ENCODE peak calls at places on chromosomes 2 and 18, in four cellular contexts. O is HEK293T, C is K562, W is HepG2. X is an unnamed sample.

GRCh38 chr2:69734040-69734611 is 7.8 kb upstream of the ANXA4 start:
- DNase-seq in O (no peak), C (no peak), W (peak; percentile 86), X (no peak)

GRCh38 chr18:38805256-38805655 is 1239.7 kb upstream of the CELF4 start:
- DNase-seq in O (no peak), C (no peak), W (no peak), X (no peak)

GRCh38 chr18:37274988-37275590 is 290.5 kb downstream of the CELF4 start:
- DNase-seq in O (no peak), C (peak; percentile 77), W (no peak), X (peak; percentile 31)

GRCh38 chr2:168821992-168822391 is 19.6 kb downstream of the NOSTRIN start:
- DNase-seq in O (no peak), C (no peak), W (no peak), X (no peak)

GRCh38 chr2:221104391-221104811 is 467.7 kb downstream of the EPHA4 start:
- DNase-seq in O (no peak), C (no peak), W (no peak), X (peak; percentile 25)

GRCh38 chr2:204749319-204749718 is 204.0 kb downstream of the PARD3B start:
- DNase-seq in O (no peak), C (no peak), W (no peak), X (no peak)

GRCh38 chr2:200509608-200510433 is at the start of gene KCTD18:
- DNase-seq in O (peak; percentile 94), C (peak; percentile 87), W (peak; percentile 84), X (peak; percentile 91)

GRCh38 chr2:130337735-130338325 is 4.9 kb upstream of the IMP4 start:
- DNase-seq in O (no peak), C (no peak), W (no peak), X (no peak)

GRCh38 chr2:102514061-102514785 is 41.2 kb downstream of the SLC9A4 start:
- DNase-seq in O (no peak), C (peak; percentile 19), W (peak; percentile 68), X (no peak)

GRCh38 chr18:7038330-7038846 is 79.2 kb downstream of the LAMA1 start:
- DNase-seq in O (peak; percentile 65), C (peak; percentile 52), W (peak; percentile 27), X (peak; percentile 90)

GRCh38 chr2:226362991-226363390 is 436.6 kb downstream of the IRS1 start:
- DNase-seq in O (no peak), C (no peak), W (no peak), X (no peak)

GRCh38 chr2:237170017-237170416 is 84.3 kb downstream of the COPS8 start:
- DNase-seq in O (no peak), C (no peak), W (no peak), X (no peak)

GRCh38 chr2:175864131-175864728 is 137.8 kb downstream of the LNPK start:
- DNase-seq in O (no peak), C (no peak), W (peak; percentile 11), X (peak; percentile 18)

GRCh38 chr2:119109823-119110222 is 48.7 kb downstream of the C1QL2 start:
- DNase-seq in O (no peak), C (no peak), W (no peak), X (no peak)

GRCh38 chr2:169222665-169223064 is 139.7 kb downstream of the LRP2 start:
- DNase-seq in O (no peak), C (no peak), W (no peak), X (no peak)

GRCh38 chr2:69915050-69915945 is at the start of gene MXD1:
- DNase-seq in O (peak; percentile 28), C (peak; percentile 47), W (no peak), X (peak; percentile 41)

GRCh38 chr2:84302513-84303412 is 156.3 kb downstream of the SUCLG1 start:
- DNase-seq in O (peak; percentile 62), C (peak; percentile 78), W (peak; percentile 83), X (peak; percentile 55)

GRCh38 chr18:11998182-11998581 is 16.9 kb downstream of the IMPA2 start:
- DNase-seq in O (no peak), C (no peak), W (no peak), X (no peak)

GRCh38 chr2:219507555-219508443 is 6.5 kb upstream of the ASIC4 start:
- DNase-seq in O (no peak), C (no peak), W (no peak), X (no peak)

GRCh38 chr2:241818943-241819270 is 9.9 kb downstream of the NEU4 start:
- DNase-seq in O (no peak), C (no peak), W (peak; percentile 97), X (no peak)

GRCh38 chr18:8548186-8548585 is 61.1 kb upstream of the RAB12 start:
- DNase-seq in O (no peak), C (no peak), W (no peak), X (no peak)

GRCh38 chr2:23388756-23389514 is 4.0 kb downstream of the KLHL29 start:
- DNase-seq in O (no peak), C (no peak), W (no peak), X (no peak)

GRCh38 chr2:177241771-177242135 is 22.8 kb downstream of the NFE2L2 start:
- DNase-seq in O (no peak), C (no peak), W (no peak), X (no peak)

GRCh38 chr2:144835634-144836351 is 315.9 kb upstream of the ZEB2 start:
- DNase-seq in O (no peak), C (no peak), W (no peak), X (no peak)

GRCh38 chr2:155157065-155157464 is 458.6 kb downstream of the KCNJ3 start:
- DNase-seq in O (no peak), C (no peak), W (no peak), X (no peak)

GRCh38 chr2:219736196-219736595 is 108.8 kb downstream of the SLC4A3 start:
- DNase-seq in O (peak; percentile 62), C (peak; percentile 15), W (peak; percentile 51), X (no peak)

GRCh38 chr18:11506871-11507270 is 102.5 kb upstream of the SLC35G4 start:
- DNase-seq in O (no peak), C (no peak), W (no peak), X (no peak)

GRCh38 chr2:217484046-217484445 is 518.7 kb downstream of the TNS1 start:
- DNase-seq in O (no peak), C (no peak), W (no peak), X (no peak)

GRCh38 chr2:217491271-217491670 is 511.5 kb downstream of the TNS1 start:
- DNase-seq in O (no peak), C (no peak), W (no peak), X (no peak)

GRCh38 chr2:217494572-217494971 is 508.2 kb downstream of the TNS1 start:
- DNase-seq in O (no peak), C (no peak), W (no peak), X (no peak)

DNA sequence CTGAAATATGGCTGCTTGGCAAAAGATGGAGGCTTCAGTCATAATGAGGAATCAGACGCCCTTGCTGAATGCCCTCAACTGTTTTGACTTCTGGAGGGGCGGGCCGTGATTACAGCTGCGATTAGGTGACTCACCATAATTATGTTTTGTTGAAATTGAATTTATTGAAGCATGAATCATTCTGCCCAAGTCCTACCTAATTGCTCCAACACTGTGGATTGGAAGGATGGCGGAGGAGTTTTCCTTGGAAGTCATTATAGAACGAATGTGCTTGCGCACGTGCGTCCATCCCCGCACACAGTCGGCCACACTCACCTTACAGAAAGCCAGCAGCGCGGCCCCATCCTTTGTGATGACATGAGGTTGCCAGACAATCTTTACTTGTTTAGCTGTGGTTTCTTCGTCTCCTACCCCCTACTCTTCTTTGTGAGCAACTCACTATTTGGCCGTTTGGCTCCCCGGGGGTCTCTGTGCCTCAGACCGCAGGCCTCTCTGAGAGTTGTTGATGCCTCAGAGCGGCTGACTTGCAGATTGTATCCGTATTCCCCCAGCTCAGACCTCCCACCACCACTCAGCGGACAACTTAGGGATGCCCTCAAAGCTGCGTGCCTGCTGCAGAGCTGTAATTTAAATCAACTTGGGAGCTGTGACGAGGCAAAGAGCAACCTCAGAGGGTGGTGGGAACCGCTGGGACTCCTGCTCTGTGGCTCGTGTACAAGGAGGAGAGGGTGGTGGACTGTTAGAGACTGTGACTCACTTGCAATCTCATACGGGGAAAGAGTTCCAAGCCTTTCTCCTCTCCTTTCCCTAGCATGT is 513.4 kb downstream of the TNS1 start:
- DNase-seq in O (peak; percentile 27), C (no peak), W (no peak), X (peak; percentile 16)
- TF ChIP-seq ELF4 in O (no peak), C (no peak), W (no peak), X (no peak)

DNA sequence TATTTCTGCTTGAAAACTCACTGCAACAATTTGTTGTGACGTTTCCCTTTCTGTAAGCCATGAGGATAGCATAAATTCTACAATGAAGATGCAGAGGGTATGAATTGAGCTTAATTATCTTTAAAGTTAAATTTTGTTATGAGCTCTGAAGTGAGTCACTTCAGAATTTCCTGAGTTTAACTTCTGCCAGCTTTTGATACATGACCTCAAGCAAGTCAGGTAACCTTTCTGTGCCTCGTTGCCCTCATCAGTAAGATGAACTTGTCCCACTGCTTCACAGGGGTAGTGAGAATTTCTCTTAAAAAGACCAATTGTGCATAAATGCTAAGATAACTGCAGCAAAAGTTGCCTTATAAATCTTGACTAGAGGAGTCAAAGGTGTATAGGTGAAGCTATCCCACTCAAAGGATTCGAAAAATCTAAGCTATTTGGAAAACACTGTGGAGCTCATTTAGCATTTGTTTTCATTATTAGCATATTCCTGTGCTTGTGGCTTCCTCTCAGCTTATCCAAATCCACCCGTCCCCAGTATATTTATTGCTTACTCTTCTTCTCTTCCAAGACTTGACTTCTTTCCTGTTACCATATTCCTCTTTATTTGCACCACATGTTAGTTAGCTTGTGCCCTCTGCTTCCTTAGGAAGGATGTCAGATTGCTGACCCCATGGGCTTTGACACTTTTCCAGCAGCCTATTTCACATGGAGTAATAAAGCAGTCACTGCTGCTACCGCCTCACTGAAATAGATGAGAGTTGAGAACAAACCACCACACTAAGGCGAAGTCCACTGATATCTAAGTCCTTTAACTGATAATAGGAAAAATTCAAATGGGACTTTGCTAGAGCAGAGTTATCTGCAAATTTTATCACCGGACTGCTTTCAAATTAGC is 428.6 kb downstream of the ERBB4 start:
- DNase-seq in O (no peak), C (no peak), W (no peak), X (no peak)
- TF ChIP-seq ELF4 in O (no peak), C (no peak), W (no peak), X (no peak)

GRCh38 chr18:23977709-23978483 is 36.7 kb upstream of the TTC39C start:
- DNase-seq in O (no peak), C (no peak), W (no peak), X (no peak)

GRCh38 chr18:23972416-23972815 is 42.1 kb upstream of the TTC39C start:
- DNase-seq in O (no peak), C (no peak), W (no peak), X (no peak)

GRCh38 chr18:23982154-23983071 is 32.1 kb upstream of the TTC39C start:
- DNase-seq in O (no peak), C (no peak), W (no peak), X (no peak)

GRCh38 chr18:23981369-23981768 is 33.2 kb upstream of the TTC39C start:
- DNase-seq in O (no peak), C (no peak), W (no peak), X (no peak)

DNA sequence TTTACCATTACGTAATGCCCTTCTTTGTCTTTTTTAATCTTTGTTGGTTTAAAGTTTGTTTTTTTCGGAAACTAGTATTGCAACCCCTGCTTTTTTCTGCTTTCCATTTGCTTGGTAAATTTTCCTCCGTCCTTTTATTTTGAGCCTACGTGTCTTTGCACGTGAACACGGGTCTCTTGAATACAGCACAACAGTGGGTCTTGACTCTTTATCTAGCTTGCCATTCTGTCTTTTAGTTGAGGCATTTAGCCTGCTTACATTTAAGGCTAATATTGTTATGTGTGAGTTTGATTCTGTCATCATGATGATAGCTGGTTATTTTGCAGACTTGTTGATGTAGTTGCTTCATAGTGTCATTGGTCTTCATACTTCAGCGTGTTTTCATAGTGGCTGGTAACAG is 37.5 kb upstream of the TTC39C start:
- DNase-seq in O (no peak), C (no peak), W (no peak), X (no peak)
- TF ChIP-seq ELF4 in O (no peak), C (no peak), W (no peak), X (no peak)

GRCh38 chr18:59549797-59550516 is 147.3 kb downstream of the CCBE1 start:
- DNase-seq in O (no peak), C (no peak), W (no peak), X (no peak)
- TF ChIP-seq ELF4 in O (no peak), C (no peak), W (no peak), X (no peak)

X was measured in WTC11.